ENCODE peak calls at places on chromosomes 7 and 10, in nine cellular contexts. Z is H54; N is activated naive CD4-positive, alpha-beta T cell; Y is heart right ventricle; F is stimulated activated CD4-positive, alpha-beta T cell treated with anti-CD3 and anti-CD28 coated beads, Interleukin-1b, Interleukin-23, amount 100 ng/mL, for 4 hours; J is stimulated activated CD8-positive, alpha-beta memory T cell treated with anti-CD3 and anti-CD28 coated beads, Interleukin-2, amount 100 ng/mL, for 1 hour; X is activated CD4-positive, alpha-beta T cell treated with anti-CD3 and anti-CD28 coated beads, Interleukin-2, amount 10 ng/mL, durations not matched to agents 7 days and 5 days; E is neural progenitor cell; T is AML-193. V is an unnamed sample.

GRCh38 chr10:64115913-64116643 is 594.9 kb downstream of the REEP3 start:
- DNase-seq in T (no peak), F (no peak), Z (no peak), E (peak), N (no peak), Y (no peak), X (no peak), J (no peak), V (no peak)

GRCh38 chr10:122725768-122726167 is 26.1 kb upstream of the C10orf120 start:
- DNase-seq in Y (no peak), T (no peak), Z (no peak), X (no peak), N (no peak), E (no peak), J (no peak), F (no peak), V (no peak)

GRCh38 chr7:50826371-50827172 is 43.9 kb upstream of the GRB10 start:
- DNase-seq in X (peak), Z (peak), N (no peak), E (no peak), F (peak), J (no peak), Y (no peak), T (no peak), V (no peak)

GRCh38 chr10:25047902-25048301 is 31.5 kb downstream of the THNSL1 start:
- DNase-seq in T (no peak), Y (no peak), E (no peak), X (no peak), Z (no peak), J (no peak), N (no peak), F (no peak), V (no peak)

GRCh38 chr7:146214842-146215241 is 98.2 kb downstream of the CNTNAP2 start:
- DNase-seq in X (no peak), T (no peak), N (no peak), Z (no peak), J (no peak), E (no peak), F (no peak), Y (no peak), V (no peak)

GRCh38 chr10:93991596-93992284 is 2.0 kb upstream of the PLCE1 start:
- DNase-seq in Y (peak), E (peak), N (no peak), F (no peak), T (no peak), J (no peak), Z (peak), X (no peak), V (no peak)

GRCh38 chr7:77727936-77728701 is 31.9 kb downstream of the RSBN1L start:
- DNase-seq in X (no peak), N (no peak), Z (no peak), T (no peak), J (no peak), Y (no peak), E (peak), F (no peak), V (no peak)

GRCh38 chr10:3924344-3924743 is 139.3 kb upstream of the KLF6 start:
- DNase-seq in X (no peak), N (no peak), Y (no peak), Z (peak), J (no peak), E (no peak), T (no peak), F (no peak), V (no peak)

GRCh38 chr10:96043895-96044580 is 655 bp downstream of the CCNJ start:
- DNase-seq in X (peak), N (peak), E (peak), F (peak), Z (peak), T (no peak), J (peak), Y (peak), V (no peak)

GRCh38 chr10:118662228-118663035 is 67.0 kb upstream of the PRLHR start:
- DNase-seq in N (no peak), F (no peak), J (no peak), E (no peak), Z (no peak), Y (no peak), X (peak), T (no peak), V (no peak)

GRCh38 chr10:132452216-132452650 is 55.2 kb downstream of the PWWP2B start:
- DNase-seq in T (peak), J (no peak), F (peak), N (no peak), Z (no peak), Y (peak), E (peak), X (no peak), V (no peak)

GRCh38 chr10:97117372-97117771 is 68.4 kb downstream of the SLIT1 start:
- DNase-seq in Z (no peak), T (no peak), N (no peak), J (no peak), X (no peak), F (no peak), Y (no peak), E (no peak), V (no peak)

GRCh38 chr7:100157334-100158228 is 942 bp downstream of the TRAPPC14 start:
- DNase-seq in Y (peak), J (no peak), X (no peak), E (peak), Z (peak), T (no peak), F (no peak), N (no peak), V (no peak)

GRCh38 chr7:100865372-100865911 is 1.7 kb upstream of the TRIP6 start:
- DNase-seq in J (no peak), Z (peak), X (no peak), F (no peak), E (no peak), T (no peak), Y (no peak), N (no peak), V (no peak)

GRCh38 chr10:110827410-110827809 is 44.3 kb upstream of the PDCD4 start:
- DNase-seq in J (no peak), Y (no peak), Z (no peak), N (no peak), E (no peak), F (no peak), T (no peak), X (no peak), V (no peak)

GRCh38 chr7:668139-668871 is 58.2 kb upstream of the DNAAF5 start:
- DNase-seq in N (no peak), Y (no peak), T (no peak), F (no peak), E (no peak), Z (no peak), X (no peak), J (no peak), V (no peak)

GRCh38 chr10:60343254-60343653 is 46.4 kb downstream of the ANK3 start:
- DNase-seq in J (no peak), F (no peak), E (no peak), N (no peak), Z (no peak), Y (no peak), X (no peak), T (no peak), V (no peak)

GRCh38 chr10:79241990-79242619 is 105.2 kb upstream of the PPIF start:
- DNase-seq in Z (no peak), T (peak), E (peak), X (peak), Y (peak), N (no peak), F (peak), J (no peak), V (peak)

GRCh38 chr7:91276909-91277308 is 12.7 kb downstream of the FZD1 start:
- DNase-seq in E (no peak), J (no peak), X (no peak), N (no peak), Y (no peak), T (no peak), F (no peak), Z (no peak), V (no peak)

GRCh38 chr7:151244156-151244870 is 4.2 kb downstream of the SMARCD3 start:
- DNase-seq in J (no peak), Z (peak), Y (no peak), T (peak), F (no peak), E (peak), N (no peak), X (peak), V (peak)

GRCh38 chr10:98357208-98357836 is 57.7 kb downstream of the PYROXD2 start:
- DNase-seq in F (no peak), X (no peak), E (no peak), Z (no peak), J (no peak), N (no peak), T (no peak), Y (no peak), V (no peak)

GRCh38 chr10:48608926-48609325 is 4.1 kb upstream of the ARHGAP22 start:
- DNase-seq in Y (no peak), N (no peak), Z (no peak), J (no peak), X (no peak), F (no peak), E (no peak), T (no peak), V (no peak)

GRCh38 chr10:36493511-36493880 is 631.9 kb upstream of the ANKRD30A start:
- DNase-seq in E (no peak), N (no peak), X (no peak), J (no peak), Z (no peak), Y (no peak), T (no peak), F (no peak), V (no peak)

GRCh38 chr7:2006231-2006771 is 226.4 kb downstream of the MAD1L1 start:
- DNase-seq in F (no peak), X (no peak), E (no peak), N (no peak), Y (no peak), J (no peak), Z (no peak), T (no peak), V (peak)

GRCh38 chr7:120273476-120273975 is 551 bp downstream of the KCND2 start:
- DNase-seq in J (no peak), T (no peak), Z (no peak), E (peak), N (no peak), Y (no peak), X (peak), F (no peak), V (no peak)

GRCh38 chr7:138458576-138459234 is 1.4 kb upstream of the TRIM24 start:
- DNase-seq in J (no peak), Z (no peak), N (no peak), T (no peak), E (peak), Y (no peak), F (no peak), X (no peak), V (no peak)

GRCh38 chr7:38744746-38745145 is 113.6 kb upstream of the AMPH start:
- DNase-seq in X (no peak), E (no peak), F (no peak), Y (no peak), J (no peak), Z (peak), N (no peak), T (no peak), V (no peak)

GRCh38 chr7:107503667-107504066 is 33.8 kb downstream of the GPR22 start:
- DNase-seq in E (no peak), Z (no peak), J (no peak), F (no peak), Y (no peak), N (no peak), X (no peak), T (no peak), V (no peak)

GRCh38 chr7:4882169-4882741 is 1.3 kb downstream of the RADIL start:
- DNase-seq in Y (peak), N (no peak), E (peak), X (no peak), T (no peak), J (no peak), F (no peak), Z (no peak), V (no peak)

GRCh38 chr10:98340946-98341345 is 73.0 kb upstream of the LOXL4 start:
- DNase-seq in N (no peak), F (no peak), X (no peak), T (peak), Y (peak), E (no peak), J (no peak), Z (no peak), V (no peak)

GRCh38 chr10:131724891-131725735 is 175.7 kb upstream of the PPP2R2D start:
- DNase-seq in J (no peak), F (no peak), T (no peak), X (no peak), Y (no peak), Z (no peak), E (no peak), N (no peak), V (no peak)

GRCh38 chr10:69362471-69362954 is 54.2 kb downstream of the TACR2 start:
- DNase-seq in N (no peak), T (no peak), Z (peak), F (no peak), X (peak), E (no peak), J (no peak), Y (peak), V (no peak)

GRCh38 chr10:85614981-85615380 is 751.6 kb downstream of the GRID1 start:
- DNase-seq in E (no peak), Z (no peak), Y (no peak), N (no peak), J (no peak), X (no peak), T (no peak), F (no peak), V (no peak)

GRCh38 chr7:124840435-124840834 is 74.8 kb upstream of the GPR37 start:
- DNase-seq in J (no peak), E (no peak), N (no peak), X (no peak), F (no peak), Y (no peak), T (no peak), Z (no peak), V (no peak)

GRCh38 chr10:36679554-36679953 is 445.8 kb upstream of the ANKRD30A start:
- DNase-seq in F (no peak), N (no peak), T (no peak), Z (no peak), E (no peak), X (no peak), Y (no peak), J (no peak), V (no peak)

GRCh38 chr10:35690534-35690933 is 48.4 kb upstream of the FZD8 start:
- DNase-seq in Z (no peak), E (no peak), F (no peak), X (no peak), Y (no peak), J (no peak), T (no peak), N (no peak), V (no peak)

GRCh38 chr7:36923831-36924555 is 199.7 kb upstream of the AOAH start:
- DNase-seq in T (no peak), F (no peak), Y (no peak), Z (no peak), E (no peak), J (no peak), N (no peak), X (no peak), V (no peak)

V was measured in natural killer cell.